ENCODE peak calls at places on chromosomes 1 and 21, in six cellular contexts. I is AG09309, M is ovary, U is endothelial cell, B is AG04450, W is lung. Z is an unnamed sample.

GRCh38 chr1:238438296-238439275 is 547.9 kb upstream of the ZP4 start:
- DNase-seq in I (no peak), M (no peak), U (no peak), B (no peak), W (no peak), Z (no peak)

GRCh38 chr21:45983981-45984551 is 2.5 kb downstream of the COL6A1 start:
- DNase-seq in I (no peak), M (peak), U (peak), B (no peak), W (no peak), Z (peak)

GRCh38 chr1:65164633-65165032 is 16.6 kb downstream of the AK4 start:
- DNase-seq in I (no peak), M (no peak), U (no peak), B (no peak), W (no peak), Z (no peak)

GRCh38 chr1:204075116-204075636 is 2.3 kb downstream of the SOX13 start:
- DNase-seq in I (no peak), M (peak), U (peak), B (no peak), W (no peak), Z (no peak)

GRCh38 chr1:59272507-59272906 is 24.4 kb upstream of the FGGY start:
- DNase-seq in I (no peak), M (no peak), U (no peak), B (no peak), W (no peak), Z (no peak)

GRCh38 chr1:203544485-203544884 is 50.5 kb downstream of the OPTC start:
- DNase-seq in I (no peak), M (no peak), U (no peak), B (no peak), W (no peak), Z (no peak)

GRCh38 chr1:212607206-212607923 is 1.2 kb upstream of the ATF3 start:
- DNase-seq in I (no peak), M (peak), U (no peak), B (no peak), W (peak), Z (no peak)

GRCh38 chr1:172826096-172826741 is 167.3 kb downstream of the FASLG start:
- DNase-seq in I (peak), M (no peak), U (no peak), B (peak), W (no peak), Z (no peak)

GRCh38 chr1:22723151-22723550 is 12.5 kb downstream of the EPHB2 start:
- DNase-seq in I (no peak), M (no peak), U (no peak), B (no peak), W (no peak), Z (no peak)

GRCh38 chr1:116374340-116375164 is 1.5 kb downstream of the ATP1A1 start:
- DNase-seq in I (no peak), M (no peak), U (peak), B (no peak), W (no peak), Z (no peak)

GRCh38 chr21:14602418-14602987 is 56.4 kb upstream of the SAMSN1 start:
- DNase-seq in I (no peak), M (no peak), U (no peak), B (no peak), W (no peak), Z (no peak)

GRCh38 chr1:38191451-38191850 is 144.9 kb upstream of the POU3F1 start:
- DNase-seq in I (no peak), M (no peak), U (no peak), B (no peak), W (no peak), Z (no peak)

GRCh38 chr1:109527098-109527811 is 12.4 kb upstream of the GPR61 start:
- DNase-seq in I (no peak), M (no peak), U (no peak), B (no peak), W (no peak), Z (no peak)

GRCh38 chr1:36765785-36766300 is 268.5 kb downstream of the GRIK3 start:
- DNase-seq in I (no peak), M (no peak), U (no peak), B (no peak), W (no peak), Z (peak)

GRCh38 chr1:46991083-46991923 is 32.2 kb upstream of the CYP4X1 start:
- DNase-seq in I (no peak), M (no peak), U (no peak), B (no peak), W (no peak), Z (no peak)

GRCh38 chr1:111217183-111217910 is 10.2 kb upstream of the CHI3L2 start:
- DNase-seq in I (no peak), M (no peak), U (no peak), B (no peak), W (no peak), Z (no peak)

GRCh38 chr1:150971583-150972416 is 2.8 kb downstream of the CERS2 start:
- DNase-seq in I (no peak), M (no peak), U (no peak), B (no peak), W (peak), Z (no peak)

GRCh38 chr1:93257889-93258288 is 77.4 kb downstream of the CCDC18 start:
- DNase-seq in I (no peak), M (no peak), U (no peak), B (no peak), W (no peak), Z (no peak)

GRCh38 chr1:66937529-66938234 is 12.9 kb downstream of the MIER1 start:
- DNase-seq in I (no peak), M (no peak), U (no peak), B (no peak), W (no peak), Z (no peak)

GRCh38 chr1:165633624-165634023 is 2.6 kb downstream of the MGST3 start:
- DNase-seq in I (peak), M (no peak), U (no peak), B (no peak), W (no peak), Z (no peak)

GRCh38 chr1:214603819-214604252 is 841 bp downstream of the CENPF start:
- DNase-seq in I (no peak), M (no peak), U (no peak), B (no peak), W (no peak), Z (no peak)

GRCh38 chr1:163570061-163570460 is 248.3 kb downstream of the NUF2 start:
- DNase-seq in I (no peak), M (no peak), U (no peak), B (no peak), W (no peak), Z (no peak)

DNA sequence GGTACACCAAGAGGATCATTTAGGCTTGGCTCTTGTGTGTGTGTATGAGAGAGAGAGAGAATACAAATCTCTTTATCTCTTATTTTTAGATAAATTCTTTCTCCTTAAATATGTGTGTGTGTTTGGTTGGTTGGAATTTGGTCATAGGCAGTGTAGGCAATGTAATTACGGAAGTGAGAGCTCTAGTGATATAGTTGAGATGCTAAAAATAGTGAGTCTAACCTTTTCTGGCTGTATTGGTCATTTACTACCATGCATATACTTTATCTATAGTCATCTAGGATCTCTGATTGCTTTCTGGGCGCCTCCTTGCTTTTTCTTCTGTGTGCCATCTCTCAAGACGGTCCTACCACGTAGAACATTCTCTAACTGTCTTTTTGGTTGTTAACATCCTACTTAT is 250.2 kb downstream of the NUF2 start:
- DNase-seq in I (no peak), M (no peak), U (no peak), B (no peak), W (no peak), Z (no peak)
- TF ChIP-seq CTCF in I (no peak), M (no peak), U (no peak), B (no peak), W (no peak), Z (no peak)

DNA sequence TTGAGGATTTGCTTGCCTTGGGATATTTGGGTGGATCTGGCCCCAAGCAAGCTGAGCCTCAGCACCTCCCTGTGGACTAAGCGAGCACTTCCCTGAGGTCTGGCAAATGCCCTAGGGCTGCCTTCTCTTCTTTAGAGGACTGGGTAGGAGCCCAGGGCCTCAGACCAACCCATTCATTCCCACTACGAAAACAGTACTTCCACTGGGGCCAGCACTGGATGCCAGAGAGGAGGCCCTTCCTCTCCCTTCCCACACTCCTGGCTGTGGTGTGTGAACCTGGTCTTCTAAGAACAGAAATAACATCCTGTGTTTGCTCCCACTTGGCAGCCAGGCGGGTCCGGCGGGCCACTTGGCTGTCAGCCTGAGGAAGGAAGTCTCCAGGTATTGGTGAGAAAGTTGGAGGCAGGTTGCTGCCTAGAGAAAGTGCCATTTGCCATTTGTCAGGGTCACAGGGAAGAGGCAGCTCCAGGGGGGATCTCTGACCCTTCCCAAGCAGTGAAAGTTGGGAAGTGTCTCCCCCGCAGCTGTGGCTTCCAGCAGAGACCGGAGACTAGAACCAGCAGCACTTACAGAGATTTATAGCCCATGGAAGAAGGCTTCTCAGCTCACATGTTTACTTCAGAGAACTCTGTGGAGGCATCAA is 323.5 kb downstream of the SIPA1L2 start:
- DNase-seq in I (no peak), M (no peak), U (peak), B (no peak), W (peak), Z (no peak)
- TF ChIP-seq CTCF in I (peak), M (no peak), U (no peak), B (peak), W (no peak), Z (no peak)

GRCh38 chr1:13703558-13704485 is 3.8 kb downstream of the PRDM2 start:
- DNase-seq in I (no peak), M (no peak), U (no peak), B (no peak), W (no peak), Z (no peak)
- TF ChIP-seq CTCF in I (no peak), M (no peak), U (no peak), B (peak), W (no peak), Z (no peak)

GRCh38 chr1:117671781-117672501 is 66.1 kb downstream of the TENT5C start:
- DNase-seq in I (no peak), M (peak), U (peak), B (no peak), W (peak), Z (no peak)
- TF ChIP-seq CTCF in I (no peak), M (no peak), U (no peak), B (peak), W (no peak), Z (no peak)

GRCh38 chr1:3066250-3066711 is 2.7 kb upstream of the PRDM16 start:
- DNase-seq in I (no peak), M (no peak), U (peak), B (no peak), W (peak), Z (peak)
- TF ChIP-seq CTCF in I (no peak), M (no peak), U (no peak), B (peak), W (peak), Z (no peak)

GRCh38 chr21:41831453-41831831 is 47.7 kb downstream of the PRDM15 start:
- DNase-seq in I (no peak), M (no peak), U (no peak), B (no peak), W (no peak), Z (peak)
- TF ChIP-seq CTCF in I (no peak), M (no peak), U (no peak), B (no peak), W (no peak), Z (no peak)

GRCh38 chr1:26537951-26538352 is 8.4 kb downstream of the RPS6KA1 start:
- DNase-seq in I (peak), M (no peak), U (peak), B (no peak), W (peak), Z (no peak)
- TF ChIP-seq CTCF in I (peak), M (no peak), U (no peak), B (peak), W (peak), Z (peak)